ENCODE peak calls at places on chromosome 21, in ten cellular contexts. S is AG04450; N is activated T-helper 1 cell treated with anti-CD3 and anti-CD28 coated beads, Interleukin-12 subunit alpha, Interleukin-12 subunit beta, Interleukin-2, Interleukin-4 antibody, amounts not matched to agents 30 ng/mL and 10 ng/mL and 1 ng/mL, durations not matched to agents 14 hours and 24 hours and 36 hours; E is HT1080; F is activated CD8-positive, alpha-beta memory T cell treated with anti-CD3 and anti-CD28 coated beads for 48 hours; O is RWPE1; L is AG08395; U is LoVo; J is RWPE2; H is NCI-H1048. K is an unnamed sample.

GRCh38 chr21:45374826-45375455 is 30.0 kb upstream of the COL18A1 start:
- DNase-seq in S (no peak), N (no peak), E (no peak), F (no peak), O (no peak), L (no peak), U (no peak), J (peak), H (no peak), K (no peak)

GRCh38 chr21:29265690-29266479 is 32.8 kb upstream of the BACH1 start:
- DNase-seq in S (no peak), N (no peak), E (no peak), F (no peak), O (no peak), L (no peak), U (no peak), J (no peak), H (no peak), K (no peak)

GRCh38 chr21:32096411-32096810 is 182.4 kb downstream of the MIS18A start:
- DNase-seq in S (no peak), N (no peak), E (no peak), F (no peak), O (no peak), L (peak), U (no peak), J (no peak), H (no peak), K (peak)

GRCh38 chr21:40120944-40121575 is 253.8 kb downstream of the PCP4 start:
- DNase-seq in S (no peak), N (no peak), E (no peak), F (no peak), O (no peak), L (peak), U (peak), J (no peak), H (no peak), K (no peak)

GRCh38 chr21:38909929-38910328 is 104.2 kb downstream of the ETS2 start:
- DNase-seq in S (no peak), N (no peak), E (no peak), F (no peak), O (no peak), L (no peak), U (no peak), J (no peak), H (no peak), K (no peak)

GRCh38 chr21:28444567-28444966 is 548.1 kb downstream of the LTN1 start:
- DNase-seq in S (no peak), N (no peak), E (no peak), F (no peak), O (no peak), L (no peak), U (no peak), J (no peak), H (no peak), K (no peak)

GRCh38 chr21:36915014-36915700 is 51.3 kb downstream of the HLCS start:
- DNase-seq in S (no peak), N (no peak), E (no peak), F (no peak), O (no peak), L (no peak), U (no peak), J (no peak), H (no peak), K (no peak)

GRCh38 chr21:28100366-28100765 is 892.3 kb downstream of the LTN1 start:
- DNase-seq in S (no peak), N (no peak), E (no peak), F (no peak), O (no peak), L (no peak), U (no peak), J (no peak), H (no peak), K (no peak)

GRCh38 chr21:41066086-41066938 is 101.6 kb upstream of the BACE2 start:
- DNase-seq in S (no peak), N (no peak), E (no peak), F (no peak), O (no peak), L (no peak), U (no peak), J (no peak), H (no peak), K (no peak)

GRCh38 chr21:45100866-45101265 is 26.5 kb downstream of the ADARB1 start:
- DNase-seq in S (no peak), N (no peak), E (no peak), F (no peak), O (no peak), L (no peak), U (no peak), J (no peak), H (no peak), K (no peak)

GRCh38 chr21:29287383-29287782 is 11.3 kb upstream of the BACH1 start:
- DNase-seq in S (no peak), N (no peak), E (peak), F (no peak), O (no peak), L (no peak), U (no peak), J (no peak), H (no peak), K (no peak)

GRCh38 chr21:31310750-31311149 is 33.3 kb downstream of the TIAM1 start:
- DNase-seq in S (peak), N (no peak), E (no peak), F (no peak), O (peak), L (no peak), U (no peak), J (no peak), H (peak), K (no peak)

GRCh38 chr21:44954281-44954771 is 14.5 kb downstream of the SLX9 start:
- DNase-seq in S (no peak), N (no peak), E (no peak), F (no peak), O (no peak), L (no peak), U (no peak), J (no peak), H (no peak), K (no peak)

GRCh38 chr21:14964658-14965057 is 100.1 kb downstream of the NRIP1 start:
- DNase-seq in S (no peak), N (no peak), E (no peak), F (no peak), O (no peak), L (no peak), U (no peak), J (no peak), H (no peak), K (no peak)

GRCh38 chr21:38625000-38625399 is 126.7 kb upstream of the ERG start:
- DNase-seq in S (no peak), N (no peak), E (no peak), F (no peak), O (no peak), L (no peak), U (no peak), J (no peak), H (no peak), K (no peak)

GRCh38 chr21:46323227-46323709 is 402 bp downstream of the C21orf58 start:
- DNase-seq in S (no peak), N (peak), E (no peak), F (no peak), O (no peak), L (no peak), U (no peak), J (no peak), H (no peak), K (no peak)

GRCh38 chr21:43332872-43333300 is 94.0 kb downstream of the SIK1 start:
- DNase-seq in S (no peak), N (no peak), E (no peak), F (no peak), O (no peak), L (no peak), U (no peak), J (no peak), H (no peak), K (peak)

GRCh38 chr21:17397703-17398102 is 115.1 kb upstream of the CXADR start:
- DNase-seq in S (no peak), N (no peak), E (no peak), F (no peak), O (no peak), L (no peak), U (no peak), J (no peak), H (no peak), K (no peak)

GRCh38 chr21:18725653-18726052 is 322.1 kb upstream of the TMPRSS15 start:
- DNase-seq in S (no peak), N (no peak), E (peak), F (no peak), O (no peak), L (no peak), U (no peak), J (no peak), H (no peak), K (no peak)

GRCh38 chr21:29753216-29753615 is 186.6 kb downstream of the GRIK1 start:
- DNase-seq in S (no peak), N (no peak), E (no peak), F (no peak), O (no peak), L (no peak), U (no peak), J (no peak), H (no peak), K (no peak)

GRCh38 chr21:36989699-36990507 is 16.6 kb upstream of the RIPPLY3 start:
- DNase-seq in S (peak), N (peak), E (peak), F (peak), O (peak), L (peak), U (peak), J (peak), H (peak), K (peak)

GRCh38 chr21:41975391-41976272 is 21.8 kb upstream of the C2CD2 start:
- DNase-seq in S (no peak), N (no peak), E (no peak), F (no peak), O (no peak), L (no peak), U (no peak), J (no peak), H (no peak), K (no peak)

GRCh38 chr21:45045481-45045880 is 28.9 kb upstream of the ADARB1 start:
- DNase-seq in S (no peak), N (no peak), E (no peak), F (no peak), O (no peak), L (no peak), U (no peak), J (no peak), H (no peak), K (no peak)

GRCh38 chr21:43269461-43269860 is 100.7 kb downstream of the CRYAA start:
- DNase-seq in S (no peak), N (no peak), E (no peak), F (no peak), O (no peak), L (no peak), U (no peak), J (peak), H (no peak), K (no peak)

GRCh38 chr21:38785483-38785882 is 20.2 kb upstream of the ETS2 start:
- DNase-seq in S (no peak), N (no peak), E (no peak), F (no peak), O (no peak), L (no peak), U (no peak), J (no peak), H (no peak), K (no peak)

GRCh38 chr21:46253610-46254124 is 25.1 kb upstream of the LSS start:
- DNase-seq in S (no peak), N (peak), E (no peak), F (peak), O (no peak), L (no peak), U (no peak), J (no peak), H (no peak), K (no peak)

GRCh38 chr21:41768371-41769042 is 1.7 kb upstream of the RIPK4 start:
- DNase-seq in S (peak), N (peak), E (peak), F (no peak), O (peak), L (peak), U (peak), J (peak), H (no peak), K (peak)

GRCh38 chr21:14120091-14120734 is 90.5 kb downstream of the LIPI start:
- DNase-seq in S (no peak), N (peak), E (peak), F (peak), O (peak), L (peak), U (peak), J (no peak), H (peak), K (no peak)

GRCh38 chr21:45801129-45801735 is 157.7 kb downstream of the PCBP3 start:
- DNase-seq in S (no peak), N (no peak), E (no peak), F (no peak), O (no peak), L (no peak), U (no peak), J (no peak), H (no peak), K (no peak)

GRCh38 chr21:40176732-40177131 is 309.5 kb downstream of the PCP4 start:
- DNase-seq in S (no peak), N (no peak), E (no peak), F (no peak), O (no peak), L (no peak), U (no peak), J (no peak), H (no peak), K (no peak)

GRCh38 chr21:45819478-45820170 is 161.9 kb upstream of the COL6A1 start:
- DNase-seq in S (no peak), N (no peak), E (no peak), F (no peak), O (no peak), L (no peak), U (no peak), J (peak), H (no peak), K (no peak)

GRCh38 chr21:14119038-14119437 is 91.7 kb downstream of the LIPI start:
- DNase-seq in S (no peak), N (no peak), E (peak), F (no peak), O (no peak), L (no peak), U (no peak), J (no peak), H (no peak), K (no peak)

GRCh38 chr21:46114963-46115362 is 17.1 kb downstream of the COL6A2 start:
- DNase-seq in S (no peak), N (no peak), E (no peak), F (no peak), O (no peak), L (no peak), U (no peak), J (no peak), H (no peak), K (no peak)

GRCh38 chr21:38434913-38435533 is 63.3 kb downstream of the ERG start:
- DNase-seq in S (peak), N (no peak), E (peak), F (no peak), O (peak), L (peak), U (no peak), J (no peak), H (no peak), K (peak)

GRCh38 chr21:46562964-46563607 is 41.8 kb downstream of the S100B start:
- DNase-seq in S (no peak), N (no peak), E (no peak), F (no peak), O (no peak), L (no peak), U (peak), J (no peak), H (no peak), K (no peak)

GRCh38 chr21:36104306-36105300 is 30.3 kb upstream of the CBR3 start:
- DNase-seq in S (no peak), N (peak), E (peak), F (peak), O (no peak), L (no peak), U (no peak), J (no peak), H (no peak), K (no peak)

GRCh38 chr21:21682172-21682571 is 684.0 kb downstream of the NCAM2 start:
- DNase-seq in S (no peak), N (no peak), E (peak), F (no peak), O (no peak), L (peak), U (no peak), J (no peak), H (no peak), K (no peak)

GRCh38 chr21:26842976-26843911 is 2.0 kb downstream of the ADAMTS1 start:
- DNase-seq in S (peak), N (peak), E (peak), F (no peak), O (peak), L (peak), U (peak), J (peak), H (peak), K (peak)